ENCODE peak calls at places on chromosomes 6 and 20, in nine cellular contexts. Q is K562, S is spleen, G is breast epithelium, U is HCT116, A is GM12891, W is stomach, T is sigmoid colon, B is suprapubic skin. N is an unnamed sample.

GRCh38 chr20:39946053-39946810 is 742.8 kb downstream of the MAFB start:
- DNase-seq in T (no peak), W (no peak), Q (no peak), U (no peak), S (no peak), A (no peak), G (no peak), B (no peak), N (no peak)

GRCh38 chr6:69232506-69233194 is 564.2 kb downstream of the LMBRD1 start:
- DNase-seq in G (no peak), U (no peak), T (peak; percentile 69), Q (peak; percentile 46), B (no peak), S (peak; percentile 77), A (peak; percentile 15), W (peak; percentile 53), N (peak; percentile 63)

GRCh38 chr6:136757150-136757549 is 35.1 kb downstream of the MAP3K5 start:
- DNase-seq in A (no peak), G (no peak), W (no peak), T (no peak), Q (no peak), B (no peak), U (no peak), S (no peak), N (no peak)

GRCh38 chr20:18011951-18012645 is 43.3 kb downstream of the MGME1 start:
- DNase-seq in T (no peak), S (peak; percentile 61), G (no peak), A (no peak), U (no peak), W (no peak), Q (no peak), B (no peak), N (no peak)

GRCh38 chr20:4052554-4052953 is 37.2 kb upstream of the RNF24 start:
- DNase-seq in Q (no peak), G (no peak), T (no peak), B (no peak), U (no peak), W (no peak), S (no peak), A (no peak), N (no peak)

GRCh38 chr6:78629154-78629721 is 238.1 kb upstream of the IRAK1BP1 start:
- DNase-seq in Q (no peak), T (no peak), B (no peak), A (no peak), U (no peak), S (no peak), W (no peak), G (no peak), N (no peak)

GRCh38 chr6:157258878-157259277 is 64.4 kb downstream of the TMEM242 start:
- DNase-seq in A (no peak), T (no peak), W (no peak), U (no peak), G (no peak), Q (no peak), S (peak; percentile 77), B (no peak), N (no peak)

GRCh38 chr6:24313477-24314141 is 44.2 kb downstream of the DCDC2 start:
- DNase-seq in T (no peak), W (peak; percentile 40), U (no peak), S (no peak), Q (no peak), B (no peak), A (no peak), G (no peak), N (no peak)

GRCh38 chr20:10171864-10172751 is 46.5 kb upstream of the SNAP25 start:
- DNase-seq in U (no peak), Q (no peak), A (no peak), B (no peak), W (peak; percentile 73), G (no peak), S (peak; percentile 64), T (peak; percentile 65), N (peak; percentile 22)

GRCh38 chr6:27668442-27669275 is 195.8 kb upstream of the ZNF184 start:
- DNase-seq in S (no peak), G (no peak), A (no peak), Q (peak; percentile 82), W (no peak), U (peak; percentile 80), T (no peak), B (no peak), N (peak; percentile 23)

GRCh38 chr6:8785223-8785622 is 349.9 kb upstream of the SLC35B3 start:
- DNase-seq in W (no peak), B (no peak), A (no peak), S (no peak), Q (no peak), G (no peak), T (no peak), U (no peak), N (no peak)

GRCh38 chr6:100228437-100229424 is 234.7 kb upstream of the MCHR2 start:
- DNase-seq in Q (peak; percentile 72), B (peak; percentile 69), A (peak; percentile 51), S (peak; percentile 88), T (peak; percentile 63), G (peak; percentile 43), W (peak; percentile 75), U (peak; percentile 69), N (peak; percentile 77)

GRCh38 chr6:128507337-128508310 is 12.8 kb downstream of the PTPRK start:
- DNase-seq in Q (no peak), T (no peak), U (no peak), B (no peak), G (no peak), S (no peak), A (no peak), W (no peak), N (peak; percentile 63)

GRCh38 chr6:127058027-127058426 is 60.4 kb upstream of the RSPO3 start:
- DNase-seq in A (no peak), W (no peak), B (no peak), S (no peak), U (no peak), Q (no peak), G (no peak), T (no peak), N (no peak)

GRCh38 chr6:146896062-146896813 is 297.5 kb downstream of the ADGB start:
- DNase-seq in U (no peak), B (no peak), G (no peak), W (no peak), Q (no peak), T (no peak), S (no peak), A (no peak), N (no peak)

GRCh38 chr6:37011656-37012378 is 6.4 kb downstream of the FGD2 start:
- DNase-seq in G (no peak), U (no peak), A (no peak), Q (no peak), W (no peak), T (no peak), B (no peak), S (no peak), N (no peak)

GRCh38 chr6:162385980-162386379 is 341.6 kb downstream of the PRKN start:
- DNase-seq in W (no peak), U (no peak), T (no peak), Q (no peak), G (no peak), B (no peak), A (no peak), S (no peak), N (no peak)

GRCh38 chr6:106692112-106692822 is 62.9 kb downstream of the QRSL1 start:
- DNase-seq in Q (no peak), A (no peak), W (peak; percentile 77), G (peak; percentile 70), S (no peak), B (no peak), U (no peak), T (no peak), N (peak; percentile 40)

GRCh38 chr6:96542702-96543101 is 20.2 kb upstream of the FHL5 start:
- DNase-seq in S (no peak), A (no peak), Q (no peak), G (no peak), T (no peak), B (no peak), U (no peak), W (no peak), N (no peak)

GRCh38 chr6:17413313-17413750 is 19.9 kb downstream of the CAP2 start:
- DNase-seq in U (no peak), T (no peak), G (no peak), B (no peak), Q (no peak), S (no peak), W (no peak), A (no peak), N (no peak)

GRCh38 chr6:159008656-159009288 is 8.8 kb upstream of the RSPH3 start:
- DNase-seq in T (no peak), W (no peak), G (no peak), B (no peak), A (no peak), S (no peak), U (no peak), Q (no peak), N (no peak)

GRCh38 chr6:14458669-14459266 is 341.2 kb downstream of the CD83 start:
- DNase-seq in U (no peak), A (no peak), Q (peak; percentile 38), W (peak; percentile 39), B (no peak), G (no peak), S (no peak), T (no peak), N (no peak)
- TF ChIP-seq POLR2AphosphoS5 in U (no peak), A (no peak), Q (no peak), W (peak; percentile 8), B (no peak), G (no peak), S (no peak), T (no peak), N (no peak)

DNA sequence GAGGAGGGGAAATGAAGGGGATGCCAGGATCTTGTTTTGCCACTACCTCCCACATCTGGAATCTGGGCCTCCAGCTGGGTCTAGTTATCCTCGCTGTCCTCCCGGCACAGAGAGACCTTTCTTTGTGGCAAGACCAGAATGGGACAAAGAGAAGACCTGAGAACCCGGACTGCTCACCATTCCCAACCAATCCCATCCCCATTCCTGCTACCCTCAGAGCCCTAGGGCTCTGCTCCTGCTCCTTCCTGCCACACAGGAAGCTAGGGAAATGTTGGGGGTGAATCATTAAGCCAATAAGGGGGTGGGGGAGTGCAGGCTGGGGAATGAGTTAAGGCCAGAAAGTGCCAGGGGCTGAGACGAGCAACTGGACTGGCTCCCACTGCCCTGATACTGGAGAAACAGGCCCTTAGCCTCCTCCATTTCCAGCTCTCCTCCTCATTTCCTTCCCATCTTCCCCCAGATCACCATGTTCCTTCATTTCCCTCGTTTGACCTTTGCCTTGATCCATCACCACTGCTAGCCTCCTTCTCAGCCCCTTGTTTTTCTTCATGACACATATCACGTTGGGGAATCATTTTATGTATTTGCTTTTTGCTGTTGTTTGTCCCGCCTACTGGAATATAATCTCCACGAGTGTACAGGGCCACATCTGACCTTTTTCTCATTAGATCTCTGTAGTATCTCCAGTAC is 4.6 kb upstream of the IER3 start:
- DNase-seq in B (no peak), G (peak; percentile 55), Q (no peak), W (no peak), U (no peak), S (no peak), T (no peak), A (no peak), N (no peak)
- TF ChIP-seq POLR2A in B (no peak), G (no peak), Q (no peak), W (no peak), U (no peak), S (no peak), T (no peak), A (no peak), N (no peak)

GRCh38 chr6:135182120-135182992 is 1.2 kb downstream of the MYB start:
- DNase-seq in S (peak; percentile 88), B (no peak), U (no peak), Q (peak; percentile 46), A (no peak), W (peak; percentile 31), T (no peak), G (no peak), N (peak; percentile 47)
- TF ChIP-seq POLR2AphosphoS5 in S (peak; percentile 2), B (no peak), U (no peak), Q (no peak), A (peak; percentile 54), W (no peak), T (no peak), G (no peak), N (no peak)

GRCh38 chr6:43896474-43896873 is 126.5 kb downstream of the VEGFA start:
- DNase-seq in T (no peak), G (no peak), A (no peak), Q (peak; percentile 46), B (no peak), S (no peak), W (no peak), U (no peak), N (no peak)
- TF ChIP-seq POLR2A in T (no peak), G (no peak), A (no peak), Q (no peak), B (no peak), S (no peak), W (no peak), U (no peak), N (no peak)

N was measured in transverse colon.